ENCODE peak calls at places on chromosomes 2 and 18, in eight cellular contexts. One of them, this sample, is unnamed.

GRCh38 chr2:205834776-205835175 is 152.5 kb downstream of the NRP2 start:
- DNase-seq in kidney: no peak
- DNase-seq in 8988T: no peak
- DNase-seq in ureter: no peak
- DNase-seq in SK-N-SH: no peak
- DNase-seq in foreskin fibroblast: no peak
- DNase-seq in T-helper 2 cell: no peak
- DNase-seq in stimulated activated CD4-positive, alpha-beta T cell treated with anti-CD3 and anti-CD28 coated beads, Interleukin-12 subunit alpha, Interleukin-12 subunit beta, amount 100 ng/mL, for 4 hours: no peak
- DNase-seq in this sample: no peak

GRCh38 chr2:36965751-36966369 is 476 bp downstream of the STRN start:
- DNase-seq in ureter: peak
- DNase-seq in stimulated activated CD4-positive, alpha-beta T cell treated with anti-CD3 and anti-CD28 coated beads, Interleukin-12 subunit alpha, Interleukin-12 subunit beta, amount 100 ng/mL, for 4 hours: peak
- DNase-seq in SK-N-SH: peak
- DNase-seq in 8988T: peak
- DNase-seq in T-helper 2 cell: peak
- DNase-seq in foreskin fibroblast: no peak
- DNase-seq in kidney: peak
- DNase-seq in this sample: peak

GRCh38 chr18:27004056-27004829 is 138.7 kb upstream of the AQP4 start:
- DNase-seq in 8988T: no peak
- DNase-seq in kidney: no peak
- DNase-seq in T-helper 2 cell: no peak
- DNase-seq in foreskin fibroblast: no peak
- DNase-seq in ureter: no peak
- DNase-seq in stimulated activated CD4-positive, alpha-beta T cell treated with anti-CD3 and anti-CD28 coated beads, Interleukin-12 subunit alpha, Interleukin-12 subunit beta, amount 100 ng/mL, for 4 hours: no peak
- DNase-seq in SK-N-SH: peak
- DNase-seq in this sample: no peak

GRCh38 chr2:67600472-67600871 is 203.3 kb downstream of the ETAA1 start:
- DNase-seq in stimulated activated CD4-positive, alpha-beta T cell treated with anti-CD3 and anti-CD28 coated beads, Interleukin-12 subunit alpha, Interleukin-12 subunit beta, amount 100 ng/mL, for 4 hours: no peak
- DNase-seq in ureter: no peak
- DNase-seq in 8988T: no peak
- DNase-seq in SK-N-SH: no peak
- DNase-seq in foreskin fibroblast: no peak
- DNase-seq in T-helper 2 cell: no peak
- DNase-seq in kidney: no peak
- DNase-seq in this sample: no peak

GRCh38 chr18:2147424-2147823 is 423.9 kb downstream of the METTL4 start:
- DNase-seq in kidney: no peak
- DNase-seq in SK-N-SH: no peak
- DNase-seq in T-helper 2 cell: no peak
- DNase-seq in stimulated activated CD4-positive, alpha-beta T cell treated with anti-CD3 and anti-CD28 coated beads, Interleukin-12 subunit alpha, Interleukin-12 subunit beta, amount 100 ng/mL, for 4 hours: no peak
- DNase-seq in 8988T: no peak
- DNase-seq in ureter: no peak
- DNase-seq in foreskin fibroblast: no peak
- DNase-seq in this sample: no peak

GRCh38 chr2:121173112-121173511 is 111.9 kb downstream of the TFCP2L1 start:
- DNase-seq in foreskin fibroblast: no peak
- DNase-seq in SK-N-SH: no peak
- DNase-seq in kidney: no peak
- DNase-seq in 8988T: no peak
- DNase-seq in ureter: no peak
- DNase-seq in T-helper 2 cell: no peak
- DNase-seq in stimulated activated CD4-positive, alpha-beta T cell treated with anti-CD3 and anti-CD28 coated beads, Interleukin-12 subunit alpha, Interleukin-12 subunit beta, amount 100 ng/mL, for 4 hours: no peak
- DNase-seq in this sample: no peak

GRCh38 chr2:239824051-239824694 is 201.0 kb downstream of the NDUFA10 start:
- DNase-seq in 8988T: peak
- DNase-seq in stimulated activated CD4-positive, alpha-beta T cell treated with anti-CD3 and anti-CD28 coated beads, Interleukin-12 subunit alpha, Interleukin-12 subunit beta, amount 100 ng/mL, for 4 hours: no peak
- DNase-seq in kidney: peak
- DNase-seq in SK-N-SH: peak
- DNase-seq in T-helper 2 cell: peak
- DNase-seq in foreskin fibroblast: no peak
- DNase-seq in ureter: peak
- DNase-seq in this sample: peak

GRCh38 chr2:55519908-55520885 is 679 bp downstream of the CFAP36 start:
- DNase-seq in ureter: peak
- DNase-seq in foreskin fibroblast: peak
- DNase-seq in stimulated activated CD4-positive, alpha-beta T cell treated with anti-CD3 and anti-CD28 coated beads, Interleukin-12 subunit alpha, Interleukin-12 subunit beta, amount 100 ng/mL, for 4 hours: peak
- DNase-seq in T-helper 2 cell: peak
- DNase-seq in kidney: peak
- DNase-seq in 8988T: no peak
- DNase-seq in SK-N-SH: peak
- DNase-seq in this sample: peak

GRCh38 chr2:98917031-98917459 is 19.0 kb downstream of the CRACDL start:
- DNase-seq in stimulated activated CD4-positive, alpha-beta T cell treated with anti-CD3 and anti-CD28 coated beads, Interleukin-12 subunit alpha, Interleukin-12 subunit beta, amount 100 ng/mL, for 4 hours: no peak
- DNase-seq in T-helper 2 cell: no peak
- DNase-seq in 8988T: peak
- DNase-seq in ureter: no peak
- DNase-seq in SK-N-SH: no peak
- DNase-seq in foreskin fibroblast: peak
- DNase-seq in kidney: no peak
- DNase-seq in this sample: no peak

GRCh38 chr2:108383146-108383830 is 5.5 kb downstream of the SULT1C4 start:
- DNase-seq in 8988T: no peak
- DNase-seq in ureter: no peak
- DNase-seq in T-helper 2 cell: no peak
- DNase-seq in SK-N-SH: no peak
- DNase-seq in kidney: no peak
- DNase-seq in foreskin fibroblast: no peak
- DNase-seq in stimulated activated CD4-positive, alpha-beta T cell treated with anti-CD3 and anti-CD28 coated beads, Interleukin-12 subunit alpha, Interleukin-12 subunit beta, amount 100 ng/mL, for 4 hours: no peak
- DNase-seq in this sample: no peak

GRCh38 chr18:79525556-79526467 is 130.1 kb downstream of the NFATC1 start:
- DNase-seq in stimulated activated CD4-positive, alpha-beta T cell treated with anti-CD3 and anti-CD28 coated beads, Interleukin-12 subunit alpha, Interleukin-12 subunit beta, amount 100 ng/mL, for 4 hours: no peak
- DNase-seq in SK-N-SH: no peak
- DNase-seq in kidney: peak
- DNase-seq in ureter: peak
- DNase-seq in T-helper 2 cell: no peak
- DNase-seq in foreskin fibroblast: no peak
- DNase-seq in 8988T: no peak
- DNase-seq in this sample: no peak

GRCh38 chr2:101396352-101396717 is 9.0 kb upstream of the CREG2 start:
- DNase-seq in T-helper 2 cell: peak
- DNase-seq in SK-N-SH: no peak
- DNase-seq in kidney: no peak
- DNase-seq in foreskin fibroblast: peak
- DNase-seq in 8988T: no peak
- DNase-seq in stimulated activated CD4-positive, alpha-beta T cell treated with anti-CD3 and anti-CD28 coated beads, Interleukin-12 subunit alpha, Interleukin-12 subunit beta, amount 100 ng/mL, for 4 hours: no peak
- DNase-seq in ureter: no peak
- DNase-seq in this sample: peak

GRCh38 chr2:180730976-180731375 is 249.4 kb upstream of the UBE2E3 start:
- DNase-seq in T-helper 2 cell: no peak
- DNase-seq in SK-N-SH: no peak
- DNase-seq in stimulated activated CD4-positive, alpha-beta T cell treated with anti-CD3 and anti-CD28 coated beads, Interleukin-12 subunit alpha, Interleukin-12 subunit beta, amount 100 ng/mL, for 4 hours: no peak
- DNase-seq in 8988T: no peak
- DNase-seq in foreskin fibroblast: peak
- DNase-seq in kidney: no peak
- DNase-seq in ureter: no peak
- DNase-seq in this sample: no peak

GRCh38 chr2:204505488-204505887 is 39.8 kb upstream of the PARD3B start:
- DNase-seq in kidney: no peak
- DNase-seq in SK-N-SH: no peak
- DNase-seq in 8988T: no peak
- DNase-seq in T-helper 2 cell: no peak
- DNase-seq in stimulated activated CD4-positive, alpha-beta T cell treated with anti-CD3 and anti-CD28 coated beads, Interleukin-12 subunit alpha, Interleukin-12 subunit beta, amount 100 ng/mL, for 4 hours: no peak
- DNase-seq in foreskin fibroblast: no peak
- DNase-seq in ureter: no peak
- DNase-seq in this sample: no peak

GRCh38 chr2:118853647-118854367 is 6.4 kb upstream of the EN1 start:
- DNase-seq in stimulated activated CD4-positive, alpha-beta T cell treated with anti-CD3 and anti-CD28 coated beads, Interleukin-12 subunit alpha, Interleukin-12 subunit beta, amount 100 ng/mL, for 4 hours: no peak
- DNase-seq in SK-N-SH: peak
- DNase-seq in T-helper 2 cell: no peak
- DNase-seq in ureter: no peak
- DNase-seq in kidney: no peak
- DNase-seq in 8988T: no peak
- DNase-seq in foreskin fibroblast: no peak
- DNase-seq in this sample: no peak

GRCh38 chr2:15856318-15856717 is 84.0 kb upstream of the MYCN start:
- DNase-seq in SK-N-SH: no peak
- DNase-seq in stimulated activated CD4-positive, alpha-beta T cell treated with anti-CD3 and anti-CD28 coated beads, Interleukin-12 subunit alpha, Interleukin-12 subunit beta, amount 100 ng/mL, for 4 hours: no peak
- DNase-seq in foreskin fibroblast: no peak
- DNase-seq in T-helper 2 cell: no peak
- DNase-seq in ureter: no peak
- DNase-seq in 8988T: no peak
- DNase-seq in kidney: no peak
- DNase-seq in this sample: no peak

This sample was measured in small intestine.